ENCODE peak calls at places on chromosomes 13 and 19, in six cellular contexts. P is HCT116, Q is MM.1S, M is mammary epithelial cell, F is cardiac fibroblast, Z is ascending aorta. D is an unnamed sample.

GRCh38 chr19:37251308-37252229 is 33.6 kb downstream of the ZNF383 start:
- DNase-seq in P (no peak), Q (no peak), M (peak), F (peak), Z (peak), D (peak)

GRCh38 chr13:43908156-43909126 is 28.7 kb downstream of the LACC1 start:
- DNase-seq in P (peak), Q (peak), M (peak), F (peak), Z (no peak), D (peak)

GRCh38 chr19:19447536-19448237 is 42.2 kb downstream of the GATAD2A start:
- DNase-seq in P (no peak), Q (no peak), M (no peak), F (no peak), Z (no peak), D (no peak)

GRCh38 chr19:5661483-5661882 is 18.8 kb downstream of the MICOS13 start:
- DNase-seq in P (no peak), Q (no peak), M (no peak), F (no peak), Z (no peak), D (no peak)

GRCh38 chr13:101946411-101946810 is 455.4 kb downstream of the FGF14 start:
- DNase-seq in P (no peak), Q (no peak), M (no peak), F (no peak), Z (no peak), D (no peak)

GRCh38 chr13:67133476-67133875 is 96.7 kb downstream of the PCDH9 start:
- DNase-seq in P (no peak), Q (no peak), M (no peak), F (peak), Z (no peak), D (no peak)

GRCh38 chr13:38542601-38543000 is 144.3 kb upstream of the FREM2 start:
- DNase-seq in P (no peak), Q (no peak), M (peak), F (no peak), Z (no peak), D (no peak)

GRCh38 chr19:15430526-15431120 is 11.8 kb upstream of the AKAP8L start:
- DNase-seq in P (no peak), Q (no peak), M (no peak), F (no peak), Z (no peak), D (no peak)

GRCh38 chr13:75721307-75721706 is 85.2 kb downstream of the LMO7 start:
- DNase-seq in P (no peak), Q (no peak), M (no peak), F (no peak), Z (no peak), D (no peak)

GRCh38 chr13:25222740-25223139 is 50.7 kb upstream of the AMER2 start:
- DNase-seq in P (no peak), Q (no peak), M (no peak), F (no peak), Z (no peak), D (no peak)

GRCh38 chr13:66657165-66657895 is 572.8 kb downstream of the PCDH9 start:
- DNase-seq in P (peak), Q (no peak), M (peak), F (peak), Z (no peak), D (peak)

GRCh38 chr13:59721889-59722579 is 441.7 kb downstream of the DIAPH3 start:
- DNase-seq in P (no peak), Q (no peak), M (no peak), F (no peak), Z (no peak), D (no peak)

GRCh38 chr13:57627663-57628062 is 3.9 kb upstream of the PCDH17 start:
- DNase-seq in P (no peak), Q (peak), M (no peak), F (peak), Z (no peak), D (no peak)

GRCh38 chr13:97256343-97256783 is 34.2 kb downstream of the MBNL2 start:
- DNase-seq in P (peak), Q (no peak), M (peak), F (peak), Z (peak), D (no peak)

GRCh38 chr13:22227895-22228294 is 557.0 kb downstream of the FGF9 start:
- DNase-seq in P (no peak), Q (no peak), M (no peak), F (no peak), Z (no peak), D (no peak)

GRCh38 chr13:27622102-27622820 is 569 bp downstream of the POLR1D start:
- DNase-seq in P (no peak), Q (no peak), M (no peak), F (peak), Z (no peak), D (no peak)

GRCh38 chr13:51564252-51564651 is 20.0 kb upstream of the WDFY2 start:
- DNase-seq in P (no peak), Q (no peak), M (no peak), F (no peak), Z (no peak), D (no peak)

GRCh38 chr19:7554990-7555864 is 19.7 kb downstream of the PNPLA6 start:
- DNase-seq in P (no peak), Q (no peak), M (no peak), F (no peak), Z (no peak), D (no peak)

GRCh38 chr13:105991622-105992254 is 543.7 kb downstream of the EFNB2 start:
- DNase-seq in P (no peak), Q (no peak), M (peak), F (peak), Z (no peak), D (peak)

GRCh38 chr13:112999414-113000177 is 30.6 kb downstream of the MCF2L start:
- DNase-seq in P (no peak), Q (no peak), M (no peak), F (no peak), Z (no peak), D (no peak)

GRCh38 chr13:85500716-85501256 is 298.4 kb downstream of the SLITRK6 start:
- DNase-seq in P (no peak), Q (no peak), M (peak), F (no peak), Z (no peak), D (no peak)

GRCh38 chr13:100315522-100315921 is 226.6 kb downstream of the PCCA start:
- DNase-seq in P (no peak), Q (no peak), M (peak), F (no peak), Z (no peak), D (no peak)

GRCh38 chr19:30780032-30780431 is 407.8 kb downstream of the ZNF536 start:
- DNase-seq in P (no peak), Q (no peak), M (no peak), F (no peak), Z (no peak), D (no peak)

GRCh38 chr13:51221674-51222509 is at the start of gene FAM124A:
- DNase-seq in P (peak), Q (peak), M (no peak), F (peak), Z (peak), D (no peak)

GRCh38 chr13:34030782-34031181 is 212.8 kb downstream of the RFC3 start:
- DNase-seq in P (no peak), Q (no peak), M (no peak), F (no peak), Z (no peak), D (no peak)

GRCh38 chr19:1472227-1473055 is 6.6 kb downstream of the C19orf25 start:
- DNase-seq in P (no peak), Q (no peak), M (no peak), F (no peak), Z (no peak), D (no peak)
- H3K4me3 ChIP-seq in P (no peak), Q (no peak), M (no peak), F (no peak), Z (no peak), D (no peak)

GRCh38 chr19:50724522-50725217 is 1.5 kb downstream of the CLEC11A start:
- DNase-seq in P (peak), Q (no peak), M (peak), F (peak), Z (peak), D (peak)
- TF ChIP-seq CTCF in P (peak), Q (peak), M (peak), F (peak), Z (peak), D (peak)

GRCh38 chr19:35859414-35859813 is 2.7 kb downstream of the KIRREL2 start:
- DNase-seq in P (no peak), Q (no peak), M (no peak), F (no peak), Z (no peak), D (no peak)

GRCh38 chr19:35856001-35856400 is 710 bp upstream of the KIRREL2 start:
- DNase-seq in P (no peak), Q (no peak), M (no peak), F (no peak), Z (no peak), D (no peak)

GRCh38 chr19:35853038-35853756 is 893 bp upstream of the NPHS1 start:
- DNase-seq in P (no peak), Q (no peak), M (no peak), F (no peak), Z (no peak), D (no peak)

GRCh38 chr19:35858311-35858710 is 1.6 kb downstream of the KIRREL2 start:
- DNase-seq in P (no peak), Q (no peak), M (no peak), F (no peak), Z (no peak), D (no peak)

DNA sequence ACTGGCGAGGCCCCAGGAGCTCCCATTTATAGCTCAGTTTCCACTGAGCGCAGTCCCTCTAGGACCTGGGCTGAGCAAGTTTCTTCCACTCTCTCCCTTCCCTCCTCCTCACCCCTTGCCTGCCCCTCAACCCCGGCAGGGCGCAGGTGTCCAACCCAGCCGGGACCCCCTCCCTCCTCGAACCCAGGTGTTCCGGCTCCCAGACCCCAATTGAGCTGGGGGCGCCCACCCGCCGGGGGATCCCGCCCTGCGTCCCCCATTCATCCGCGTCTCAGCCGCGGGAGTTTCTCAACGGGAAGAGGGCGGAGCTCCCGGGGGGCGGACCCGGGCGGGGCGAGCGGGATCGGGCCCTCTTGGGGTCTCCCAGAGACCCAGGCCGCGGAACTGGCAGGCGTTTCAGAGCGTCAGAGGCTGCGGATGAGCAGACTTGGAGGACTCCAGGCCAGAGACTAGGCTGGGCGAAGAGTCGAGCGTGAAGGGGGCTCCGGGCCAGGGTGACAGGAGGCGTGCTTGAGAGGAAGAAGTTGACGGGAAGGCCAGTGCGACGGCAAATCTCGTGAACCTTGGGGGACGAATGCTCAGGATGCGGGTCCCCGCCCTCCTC is at the start of gene KIRREL2:
- DNase-seq in P (no peak), Q (no peak), M (no peak), F (no peak), Z (no peak), D (no peak)
- H3K4me3 ChIP-seq in P (no peak), Q (peak), M (peak), F (peak), Z (peak), D (no peak)

GRCh38 chr19:42178791-42179500 is 38.5 kb downstream of the DEDD2 start:
- DNase-seq in P (no peak), Q (no peak), M (no peak), F (no peak), Z (no peak), D (no peak)
- TF ChIP-seq CTCF in P (peak), Q (peak), M (peak), F (peak), Z (no peak), D (no peak)

GRCh38 chr19:1859319-1859718 is 4.1 kb downstream of the KLF16 start:
- DNase-seq in P (no peak), Q (no peak), M (no peak), F (no peak), Z (no peak), D (no peak)
- H3K4me3 ChIP-seq in P (no peak), Q (no peak), M (no peak), F (no peak), Z (no peak), D (no peak)

GRCh38 chr19:14322889-14323463 is 58.3 kb upstream of the ADGRE5 start:
- DNase-seq in P (no peak), Q (no peak), M (no peak), F (no peak), Z (no peak), D (no peak)

GRCh38 chr19:14317157-14317556 is 64.1 kb upstream of the ADGRE5 start:
- DNase-seq in P (no peak), Q (no peak), M (no peak), F (no peak), Z (no peak), D (no peak)

GRCh38 chr19:14320253-14320652 is 61.0 kb upstream of the ADGRE5 start:
- DNase-seq in P (no peak), Q (no peak), M (no peak), F (no peak), Z (no peak), D (no peak)

GRCh38 chr19:14315433-14315832 is 65.8 kb upstream of the ADGRE5 start:
- DNase-seq in P (no peak), Q (no peak), M (no peak), F (no peak), Z (no peak), D (no peak)

DNA sequence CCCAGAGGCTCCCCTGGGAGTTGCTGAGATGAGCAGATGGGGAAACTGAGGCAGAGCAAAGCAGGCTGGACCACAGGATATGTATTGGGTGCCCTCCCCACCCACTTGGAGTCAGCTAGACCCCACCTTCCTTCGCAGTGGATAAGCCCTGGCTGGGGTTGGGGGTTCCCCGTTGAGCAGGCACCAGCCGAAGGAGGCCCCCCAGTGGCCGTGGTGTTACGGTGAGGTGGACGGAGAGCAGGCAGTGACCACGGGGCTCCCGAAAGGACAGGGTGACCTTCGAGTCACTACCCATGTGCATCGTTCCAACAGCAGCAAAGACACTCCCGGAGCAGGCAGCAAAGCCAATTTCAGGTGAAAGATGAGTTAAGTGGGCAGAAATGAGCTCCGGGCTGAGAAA is 62.4 kb upstream of the ADGRE5 start:
- DNase-seq in P (no peak), Q (no peak), M (no peak), F (no peak), Z (no peak), D (no peak)
- TF ChIP-seq CTCF in P (peak), Q (peak), M (no peak), F (peak), Z (no peak), D (no peak)

GRCh38 chr19:56813531-56813930 is 27.0 kb downstream of the PEG3 start:
- DNase-seq in P (no peak), Q (no peak), M (no peak), F (no peak), Z (no peak), D (no peak)
- H3K4me3 ChIP-seq in P (no peak), Q (no peak), M (no peak), F (no peak), Z (no peak), D (no peak)

GRCh38 chr13:28819748-28820098 is 416 bp upstream of the MTUS2 start:
- DNase-seq in P (no peak), Q (peak), M (no peak), F (peak), Z (peak), D (no peak)
- TF ChIP-seq CTCF in P (peak), Q (no peak), M (no peak), F (no peak), Z (peak), D (no peak)

D was measured in LNCaP clone FGC.